ENCODE peak calls at places on chromosomes 2 and 18, in eight cellular contexts. K is suprapubic skin, J is GM12891, D is sigmoid colon, C is spleen, Z is HCT116, X is Panc1, I is SK-N-SH. N is an unnamed sample.

GRCh38 chr2:96315400-96316071 is 9.6 kb upstream of the ITPRIPL1 start:
- DNase-seq in Z (no peak), J (no peak), D (no peak), I (no peak), C (no peak), K (no peak), X (no peak), N (peak)

GRCh38 chr2:122422384-122422991 is 667.0 kb downstream of the TSN start:
- DNase-seq in Z (no peak), D (no peak), K (no peak), X (no peak), C (no peak), I (no peak), J (no peak), N (no peak)

GRCh38 chr2:117195381-117195780 is 619.1 kb upstream of the DDX18 start:
- DNase-seq in K (no peak), J (no peak), X (no peak), D (no peak), Z (no peak), C (no peak), I (no peak), N (no peak)

GRCh38 chr2:109455731-109456691 is 157.8 kb downstream of the SEPTIN10 start:
- DNase-seq in D (peak), I (no peak), X (no peak), Z (no peak), C (peak), K (peak), J (no peak), N (no peak)

GRCh38 chr2:120703330-120703994 is 32.2 kb upstream of the GLI2 start:
- DNase-seq in I (no peak), K (peak), C (peak), J (no peak), D (peak), Z (peak), X (peak), N (no peak)

GRCh38 chr2:109396338-109397180 is 217.2 kb downstream of the SEPTIN10 start:
- DNase-seq in D (no peak), C (no peak), X (no peak), Z (no peak), J (no peak), I (no peak), K (no peak), N (no peak)

GRCh38 chr2:29725610-29726009 is 195.8 kb downstream of the ALK start:
- DNase-seq in C (no peak), X (no peak), I (no peak), Z (no peak), D (no peak), J (no peak), K (no peak), N (no peak)

GRCh38 chr2:20665261-20666113 is 1.5 kb upstream of the GDF7 start:
- DNase-seq in I (peak), D (no peak), J (no peak), K (no peak), X (no peak), Z (no peak), C (no peak), N (no peak)

DNA sequence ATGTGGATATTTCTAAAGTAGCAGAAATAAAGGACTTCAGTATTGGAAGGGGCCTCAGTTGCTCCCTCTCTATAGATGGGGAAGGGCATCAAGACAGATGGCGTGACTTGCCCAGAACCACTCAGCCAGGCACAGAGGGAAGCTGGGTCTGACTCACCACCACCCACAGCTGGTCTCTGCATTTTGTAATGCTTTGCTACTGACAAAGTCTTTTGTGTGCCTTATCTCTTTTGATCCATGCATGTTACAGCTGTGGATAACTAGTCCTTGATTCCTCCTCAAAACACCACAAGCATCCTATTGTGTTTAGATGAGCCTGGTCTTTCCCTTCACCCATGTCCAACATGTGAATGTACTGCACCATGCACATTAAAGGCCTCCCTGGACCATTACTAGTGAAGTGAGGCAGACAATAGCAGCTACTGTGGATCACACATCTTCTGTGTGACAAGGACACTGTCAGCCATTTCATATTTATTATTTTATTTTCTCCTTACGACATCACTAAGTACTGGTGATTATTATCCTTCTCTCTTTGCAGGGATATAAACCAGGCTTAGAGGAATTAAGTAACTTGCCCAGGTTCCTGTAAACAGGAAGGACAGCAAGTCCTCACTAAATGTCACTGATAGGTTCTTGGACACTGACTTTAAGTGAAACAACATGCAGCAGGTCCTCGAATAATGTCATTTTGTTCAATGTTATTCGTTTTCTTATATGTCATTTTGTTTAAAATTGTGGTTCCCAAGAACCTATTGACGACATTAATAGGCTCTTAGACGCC is 29.6 kb upstream of the IL37 start:
- DNase-seq in D (no peak), J (peak), Z (peak), C (peak), X (no peak), K (no peak), I (no peak), N (no peak)
- TF ChIP-seq POLR2AphosphoS5 in D (no peak), J (peak), Z (no peak), C (no peak), X (no peak), K (no peak), I (no peak), N (no peak)

GRCh38 chr2:65435625-65436168 is 3.3 kb upstream of the SPRED2 start:
- DNase-seq in C (peak), J (peak), D (peak), K (peak), I (peak), X (peak), Z (peak), N (peak)
- TF ChIP-seq POLR2AphosphoS5 in C (no peak), J (no peak), D (peak), K (no peak), I (peak), X (peak), Z (peak), N (peak)

GRCh38 chr2:60053791-60054190 is 499.7 kb downstream of the BCL11A start:
- DNase-seq in I (no peak), X (no peak), D (no peak), Z (no peak), C (no peak), K (no peak), J (no peak), N (peak)
- TF ChIP-seq POLR2AphosphoS5 in I (no peak), X (no peak), D (no peak), Z (no peak), C (no peak), K (no peak), J (no peak), N (no peak)

GRCh38 chr18:35972197-35973000 is at the start of gene RMP24:
- DNase-seq in C (peak), D (peak), X (peak), I (peak), K (peak), Z (peak), J (peak), N (peak)
- TF ChIP-seq POLR2AphosphoS5 in C (peak), D (peak), X (peak), I (peak), K (peak), Z (peak), J (peak), N (peak)

GRCh38 chr2:154599189-154599588 is 99.3 kb upstream of the KCNJ3 start:
- DNase-seq in I (no peak), Z (no peak), X (no peak), C (no peak), D (no peak), K (no peak), J (no peak), N (no peak)
- TF ChIP-seq POLR2AphosphoS5 in I (no peak), Z (no peak), X (no peak), C (no peak), D (no peak), K (no peak), J (no peak), N (no peak)

GRCh38 chr2:189580662-189581353 is at the start of gene SLC40A1:
- DNase-seq in D (peak), K (peak), I (peak), Z (no peak), C (peak), J (peak), X (no peak), N (peak)
- TF ChIP-seq POLR2AphosphoS5 in D (peak), K (no peak), I (peak), Z (no peak), C (peak), J (no peak), X (no peak), N (peak)

DNA sequence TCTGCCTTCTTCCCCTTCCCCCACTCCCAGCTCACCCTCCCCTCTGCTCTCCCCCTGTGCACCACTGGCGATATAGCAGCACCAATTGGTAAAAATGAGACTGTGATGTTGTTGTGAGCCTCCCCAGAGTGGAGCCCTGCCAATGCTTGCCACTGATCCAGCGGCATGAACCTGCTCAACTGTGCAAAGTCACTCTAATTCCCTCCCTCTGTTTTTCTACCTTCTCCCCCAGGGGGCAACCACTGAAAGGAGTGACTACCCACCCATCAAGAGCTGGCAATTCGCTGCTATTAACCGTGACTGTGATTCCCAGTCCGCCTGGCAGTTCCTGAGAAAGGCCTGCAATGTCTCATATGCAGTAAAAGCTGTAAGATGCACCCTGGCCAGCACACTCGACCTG is 30.2 kb downstream of the KLHL14 start:
- DNase-seq in J (no peak), K (no peak), I (no peak), Z (no peak), C (no peak), D (no peak), X (no peak), N (no peak)
- TF ChIP-seq POLR2AphosphoS5 in J (no peak), K (no peak), I (no peak), Z (no peak), C (no peak), D (no peak), X (no peak), N (no peak)

N was measured in transverse colon.